ENCODE peak calls at places on chromosomes 5 and 9, in nine cellular contexts. A is HTR-8/SVneo, V is type B pancreatic cell, H is AG10803, F is GM04504, I is T-helper 1 cell, X is hippocampal formation, M is fibroblast of lung, D is Panc1. P is an unnamed sample.

GRCh38 chr9:133573791-133574515 is 35.2 kb downstream of the FAM163B start:
- DNase-seq in A (no peak), V (no peak), H (no peak), F (no peak), I (no peak), X (no peak), M (no peak), D (no peak), P (no peak)

GRCh38 chr9:106752581-106752980 is 110.4 kb upstream of the ZNF462 start:
- DNase-seq in A (peak), V (no peak), H (no peak), F (no peak), I (no peak), X (no peak), M (peak), D (no peak), P (no peak)

GRCh38 chr5:78552729-78553341 is 95.7 kb downstream of the LHFPL2 start:
- DNase-seq in A (no peak), V (peak), H (no peak), F (no peak), I (no peak), X (no peak), M (no peak), D (no peak), P (no peak)

GRCh38 chr9:16868706-16869105 is 1.8 kb downstream of the BNC2 start:
- DNase-seq in A (no peak), V (no peak), H (no peak), F (no peak), I (no peak), X (no peak), M (peak), D (no peak), P (no peak)

GRCh38 chr5:132471944-132472343 is 18.6 kb downstream of the IRF1 start:
- DNase-seq in A (no peak), V (no peak), H (no peak), F (no peak), I (no peak), X (no peak), M (peak), D (no peak), P (no peak)

GRCh38 chr5:125461641-125462072 is 715.2 kb upstream of the ZNF608 start:
- DNase-seq in A (peak), V (no peak), H (no peak), F (no peak), I (no peak), X (no peak), M (peak), D (no peak), P (no peak)

GRCh38 chr9:91516061-91516460 is 92.4 kb upstream of the NFIL3 start:
- DNase-seq in A (no peak), V (no peak), H (no peak), F (no peak), I (no peak), X (no peak), M (no peak), D (no peak), P (no peak)

GRCh38 chr5:180521101-180521500 is 26.9 kb downstream of the CNOT6 start:
- DNase-seq in A (no peak), V (no peak), H (peak), F (no peak), I (no peak), X (no peak), M (peak), D (no peak), P (no peak)